ENCODE peak calls at places on chromosomes 3 and 15, in ten cellular contexts. V is vagina, Y is IMR-90, G is heart left ventricle, X is left ventricle myocardium inferior, B is cardiac muscle cell, M is stomach, I is psoas muscle, U is keratinocyte, C is H1. R is an unnamed sample. For H3K4me1, the result is how much of the 10 kb centered on the place peaks cover.

GRCh38 chr15:37536967-37537624 is 397.3 kb upstream of the TMCO5A start:
- DNase-seq in V (no peak), Y (peak), G (no peak), X (no peak), B (no peak), M (no peak), I (no peak), U (no peak), C (no peak), R (no peak)

GRCh38 chr3:184381261-184382224 is 1.7 kb downstream of the CHRD start:
- DNase-seq in V (no peak), Y (no peak), G (no peak), X (peak), B (peak), M (no peak), I (peak), U (no peak), C (no peak), R (peak)

GRCh38 chr15:71761649-71762048 is 48.7 kb upstream of the NR2E3 start:
- DNase-seq in V (no peak), Y (peak), G (no peak), X (no peak), B (no peak), M (peak), I (no peak), U (peak), C (no peak), R (no peak)

GRCh38 chr15:70101459-70102113 is 3.9 kb upstream of the TLE3 start:
- DNase-seq in V (no peak), Y (peak), G (peak), X (peak), B (peak), M (peak), I (no peak), U (no peak), C (peak), R (no peak)

GRCh38 chr15:60582370-60583036 is 103.6 kb upstream of the ICE2 start:
- DNase-seq in V (no peak), Y (peak), G (no peak), X (no peak), B (no peak), M (no peak), I (no peak), U (no peak), C (no peak), R (peak)

GRCh38 chr3:54719914-54720313 is 207.9 kb downstream of the LRTM1 start:
- DNase-seq in V (no peak), Y (no peak), G (no peak), X (no peak), B (no peak), M (no peak), I (no peak), U (no peak), C (no peak), R (no peak)

GRCh38 chr15:88529021-88529630 is 17.4 kb downstream of the DET1 start:
- DNase-seq in V (no peak), Y (peak), G (no peak), X (no peak), B (no peak), M (no peak), I (no peak), U (no peak), C (no peak), R (no peak)

GRCh38 chr15:41292521-41292920 is 39.9 kb downstream of the OIP5 start:
- DNase-seq in V (no peak), Y (no peak), G (no peak), X (no peak), B (no peak), M (no peak), I (no peak), U (no peak), C (no peak), R (no peak)

GRCh38 chr3:195537995-195538394 is 5.1 kb downstream of the PPP1R2 start:
- DNase-seq in V (no peak), Y (no peak), G (no peak), X (no peak), B (no peak), M (no peak), I (no peak), U (no peak), C (no peak), R (no peak)

GRCh38 chr3:102374863-102375637 is 59.8 kb upstream of the ZPLD1 start:
- DNase-seq in V (no peak), Y (no peak), G (no peak), X (no peak), B (no peak), M (no peak), I (no peak), U (no peak), C (no peak), R (no peak)

GRCh38 chr3:36362216-36362615 is 18.1 kb upstream of the STAC start:
- DNase-seq in V (no peak), Y (no peak), G (no peak), X (no peak), B (no peak), M (no peak), I (no peak), U (no peak), C (no peak), R (no peak)

GRCh38 chr3:144557515-144557914 is 585.9 kb downstream of the DIPK2A start:
- DNase-seq in V (no peak), Y (no peak), G (no peak), X (no peak), B (no peak), M (no peak), I (no peak), U (peak), C (no peak), R (no peak)

GRCh38 chr15:39248204-39248603 is 332.7 kb upstream of the THBS1 start:
- DNase-seq in V (no peak), Y (peak), G (peak), X (peak), B (no peak), M (no peak), I (no peak), U (no peak), C (no peak), R (no peak)

GRCh38 chr3:82222401-82222800 is 461.0 kb upstream of the GBE1 start:
- DNase-seq in V (no peak), Y (no peak), G (no peak), X (no peak), B (no peak), M (no peak), I (no peak), U (no peak), C (no peak), R (no peak)

GRCh38 chr3:149134560-149134959 is 5.1 kb downstream of the HPS3 start:
- DNase-seq in V (no peak), Y (peak), G (no peak), X (no peak), B (no peak), M (no peak), I (no peak), U (no peak), C (no peak), R (no peak)

GRCh38 chr3:104359546-104359945 is 1007.2 kb upstream of the ALCAM start:
- DNase-seq in V (no peak), Y (peak), G (no peak), X (no peak), B (peak), M (no peak), I (no peak), U (no peak), C (no peak), R (no peak)

DNA sequence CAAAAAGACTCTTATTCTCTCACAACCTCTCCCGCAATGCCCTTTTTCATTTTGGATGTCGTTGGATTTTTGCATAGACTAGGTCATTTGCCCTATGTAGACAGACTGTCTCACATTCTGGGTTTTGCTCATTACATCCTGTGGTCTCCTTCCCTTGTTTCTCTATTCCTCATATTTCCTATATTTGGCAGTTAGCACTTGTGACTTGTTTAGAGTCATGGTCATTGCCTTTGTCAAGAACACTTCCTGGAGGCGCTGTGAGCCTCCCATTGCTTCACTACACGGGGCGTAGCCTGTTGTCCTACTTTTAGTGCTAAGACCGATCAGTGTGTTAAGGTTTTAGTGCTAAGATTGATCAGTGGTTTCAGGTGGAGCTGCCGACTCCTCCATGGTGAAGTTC is 16.1 kb upstream of the TATDN2 start:
- DNase-seq in V (no peak), Y (no peak), G (no peak), X (no peak), B (no peak), M (no peak), I (no peak), U (no peak), C (no peak), R (no peak)
- H3K4me1 ChIP-seq in V (under half), Y (under half), G (under half), X (under half), B (under half), M (under half), I (under half), U (under half), C (under half), R (under half)

DNA sequence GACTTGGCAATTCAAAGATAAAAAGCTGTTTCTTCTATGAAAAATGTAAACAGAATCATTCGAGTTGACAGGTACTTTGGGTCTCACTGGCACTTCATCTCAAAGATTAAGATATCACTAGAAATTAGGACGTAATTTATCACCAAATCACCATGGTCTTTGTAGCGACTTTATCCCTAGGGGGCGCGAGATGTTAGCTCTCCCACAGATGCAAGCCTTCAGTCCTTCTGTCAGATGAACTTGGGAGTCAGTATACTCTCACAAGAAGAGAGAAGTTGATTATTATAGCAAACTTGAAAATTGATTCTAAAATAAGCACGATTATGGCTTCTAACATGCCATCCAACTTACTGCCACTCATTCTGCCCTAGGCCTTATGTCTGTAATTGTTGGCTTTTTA is 150.3 kb downstream of the ALCAM start:
- DNase-seq in V (no peak), Y (no peak), G (no peak), X (no peak), B (peak), M (no peak), I (no peak), U (no peak), C (no peak), R (no peak)
- TF ChIP-seq CTCF in V (no peak), Y (peak), G (no peak), X (no peak), B (peak), M (no peak), I (no peak), U (no peak), C (peak), R (no peak)

DNA sequence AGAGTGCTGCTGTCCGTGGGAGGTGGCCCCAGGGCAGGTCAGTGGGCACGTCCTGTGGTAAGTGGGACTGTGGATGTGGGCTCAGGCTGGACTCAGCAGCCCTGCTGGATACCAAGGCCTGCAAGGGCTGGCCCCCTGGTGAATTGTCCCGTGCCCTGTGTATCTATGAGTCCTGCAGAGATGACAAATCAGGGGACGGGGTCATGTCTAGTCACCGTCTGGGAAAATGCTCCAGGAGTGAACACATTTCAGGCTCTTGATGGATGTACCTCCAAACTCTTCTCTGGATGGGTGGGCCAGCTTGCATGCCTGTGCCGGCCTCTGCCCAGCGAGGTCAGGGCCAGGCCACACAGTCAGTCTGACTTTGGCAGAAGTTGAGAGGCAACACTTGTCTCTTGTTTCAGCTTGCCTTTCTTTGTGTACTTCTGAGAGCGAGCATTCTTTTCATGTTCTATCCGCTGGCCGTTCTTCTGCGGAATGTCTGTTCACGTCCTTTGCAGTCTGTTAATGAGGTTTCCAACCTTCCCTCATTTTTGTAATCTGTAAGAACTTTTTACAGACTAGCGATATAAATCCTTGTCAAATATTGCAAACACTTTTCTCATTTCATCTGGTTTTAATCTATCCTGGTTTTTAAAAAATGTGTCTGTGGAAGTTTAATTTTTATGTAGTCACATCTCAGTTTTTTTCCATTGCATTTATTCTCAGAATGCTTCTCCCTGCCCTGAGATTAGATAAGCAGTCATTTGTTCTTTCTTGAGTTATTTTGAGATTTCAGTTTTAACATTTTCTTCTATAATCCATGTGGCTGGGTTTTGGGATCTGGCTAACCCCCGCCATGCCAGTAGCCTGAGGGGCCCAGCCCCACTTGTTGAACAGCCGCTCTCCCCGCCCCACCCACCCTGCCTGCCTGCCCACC is 11.3 kb upstream of the STAB1 start:
- DNase-seq in V (no peak), Y (peak), G (no peak), X (no peak), B (peak), M (no peak), I (peak), U (no peak), C (no peak), R (no peak)
- H3K4me1 ChIP-seq in V (under half), Y (under half), G (under half), X (under half), B (under half), M (under half), I (under half), U (under half), C (under half), R (under half)

DNA sequence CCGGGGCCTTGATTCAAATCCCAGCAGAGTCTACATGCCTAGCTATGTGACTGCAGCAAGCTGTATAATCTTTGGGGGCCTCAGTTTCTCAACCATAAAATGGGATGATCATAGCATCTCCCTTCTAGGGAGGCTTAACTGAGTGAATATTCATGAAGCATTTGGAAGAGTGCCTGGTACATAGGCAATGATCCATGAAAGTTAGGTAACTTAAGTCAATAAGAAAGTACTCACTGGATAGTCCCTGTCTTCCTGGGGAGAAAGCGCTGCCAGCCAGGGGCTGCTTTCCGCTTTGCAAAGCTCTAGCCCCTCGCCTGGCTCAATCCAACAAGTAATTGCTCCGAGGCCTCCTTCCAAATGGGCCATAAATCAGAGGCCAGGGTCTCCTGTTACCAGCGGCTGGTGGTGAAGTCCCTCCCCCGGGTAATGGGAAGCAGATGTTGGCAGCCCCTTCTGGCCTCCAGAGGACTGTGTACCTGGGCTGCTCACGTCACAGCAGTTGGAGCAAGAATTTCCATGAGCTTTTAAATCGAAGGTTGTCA is 521.9 kb upstream of the PROK2 start:
- DNase-seq in V (no peak), Y (peak), G (no peak), X (no peak), B (peak), M (no peak), I (no peak), U (no peak), C (no peak), R (no peak)
- TF ChIP-seq CTCF in V (no peak), Y (no peak), G (no peak), X (no peak), B (no peak), M (no peak), I (no peak), U (no peak), C (peak), R (no peak)

DNA sequence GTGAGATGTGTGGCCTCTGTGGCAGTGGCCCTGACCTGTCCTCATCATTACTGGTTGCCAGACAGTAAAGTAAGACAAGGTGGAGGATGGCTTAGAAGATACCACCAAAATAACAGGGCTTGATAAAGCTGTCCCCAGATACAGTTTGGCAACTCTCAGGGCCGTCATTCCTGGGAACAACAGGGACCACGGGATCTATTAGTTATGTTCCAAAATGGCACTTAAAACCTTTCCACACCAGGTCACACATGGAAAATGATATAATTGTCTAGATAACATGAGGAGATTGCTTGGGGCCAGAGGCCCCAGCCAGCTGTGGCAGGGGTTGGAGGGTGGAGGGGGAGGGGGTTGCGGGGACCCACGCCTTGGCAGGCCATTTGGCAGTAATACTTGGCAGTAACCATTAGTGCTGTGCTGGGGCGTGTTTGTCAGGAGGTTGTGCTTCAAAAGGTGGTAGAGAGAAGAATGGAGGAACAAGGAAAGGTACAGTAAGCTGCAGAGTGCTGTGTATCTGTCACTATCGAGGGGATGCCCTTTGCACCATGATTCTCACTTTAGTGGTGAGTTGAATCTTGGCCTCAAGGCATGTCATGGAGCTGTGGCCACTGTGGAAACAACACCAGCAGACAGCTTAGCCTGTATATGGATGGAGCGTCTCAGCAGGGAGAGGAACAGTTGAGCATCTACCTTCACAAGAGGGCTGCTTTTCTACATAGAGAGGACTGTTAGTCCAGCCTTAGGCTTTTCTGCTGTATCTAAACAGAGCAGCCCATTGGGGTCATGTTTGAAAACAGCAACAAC is 14.0 kb downstream of the PLCL2 start:
- DNase-seq in V (no peak), Y (no peak), G (peak), X (peak), B (no peak), M (no peak), I (no peak), U (no peak), C (no peak), R (no peak)
- H3K4me1 ChIP-seq in V (under half), Y (under half), G (half or more), X (half or more), B (under half), M (under half), I (half or more), U (under half), C (under half), R (half or more)

GRCh38 chr3:124636863-124637296 is 93.4 kb upstream of the UMPS start:
- DNase-seq in V (no peak), Y (no peak), G (no peak), X (no peak), B (peak), M (no peak), I (no peak), U (no peak), C (no peak), R (no peak)

GRCh38 chr3:124635169-124635539 is 95.1 kb upstream of the UMPS start:
- DNase-seq in V (no peak), Y (no peak), G (no peak), X (no peak), B (no peak), M (no peak), I (no peak), U (no peak), C (no peak), R (no peak)

GRCh38 chr3:124634210-124635168 is 95.8 kb upstream of the UMPS start:
- DNase-seq in V (no peak), Y (no peak), G (no peak), X (no peak), B (no peak), M (no peak), I (no peak), U (no peak), C (no peak), R (no peak)

GRCh38 chr3:124633527-124633926 is 96.7 kb upstream of the UMPS start:
- DNase-seq in V (no peak), Y (no peak), G (no peak), X (no peak), B (no peak), M (no peak), I (no peak), U (no peak), C (no peak), R (no peak)

DNA sequence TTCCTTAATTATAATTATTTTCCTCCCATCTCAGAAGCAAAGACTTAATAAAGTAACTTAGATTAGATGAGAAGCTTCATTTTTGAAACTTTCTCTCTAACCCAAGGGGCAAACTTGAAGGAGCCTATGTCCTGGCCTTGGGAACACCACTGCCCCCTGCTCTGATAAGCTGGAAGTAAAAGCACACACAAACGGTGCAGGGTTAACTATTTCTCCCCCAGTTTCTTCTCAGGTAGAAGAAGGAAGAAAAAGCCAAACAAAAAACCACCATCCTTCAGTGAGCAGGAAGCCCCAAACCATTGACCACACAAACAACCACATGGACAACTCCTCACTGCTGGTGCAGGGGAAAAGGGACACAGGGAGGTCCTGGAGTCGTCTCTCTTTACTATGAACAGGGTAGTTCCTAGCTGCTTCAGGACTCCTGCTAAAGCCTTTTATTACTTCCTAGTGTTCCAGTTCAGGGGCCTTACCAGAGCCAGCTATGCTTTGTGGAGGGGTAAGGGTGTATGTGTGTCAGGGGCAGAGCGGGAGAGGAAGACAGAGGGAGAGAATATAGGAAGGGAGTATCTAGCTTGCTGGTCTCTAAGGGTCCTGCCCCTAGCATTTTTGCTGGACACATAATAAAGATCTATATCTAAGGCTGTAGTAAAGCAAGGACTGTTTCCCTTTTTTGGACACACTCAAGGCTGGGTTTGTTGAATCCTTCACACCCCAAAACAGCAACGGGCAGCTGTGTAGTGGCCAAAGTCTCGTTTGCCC is 94.0 kb upstream of the UMPS start:
- DNase-seq in V (no peak), Y (no peak), G (no peak), X (no peak), B (no peak), M (no peak), I (no peak), U (no peak), C (no peak), R (no peak)
- TF ChIP-seq CTCF in V (no peak), Y (no peak), G (no peak), X (no peak), B (no peak), M (no peak), I (no peak), U (no peak), C (peak), R (no peak)

GRCh38 chr3:73024836-73025235 is 28.2 kb downstream of the PPP4R2 start:
- DNase-seq in V (no peak), Y (peak), G (no peak), X (no peak), B (no peak), M (no peak), I (no peak), U (no peak), C (no peak), R (no peak)
- H3K4me1 ChIP-seq in V (under half), Y (under half), G (half or more), X (half or more), B (under half), M (under half), I (half or more), U (under half), C (under half), R (under half)

R was measured in CD8-positive, alpha-beta T cell.